ENCODE peak calls at places on chromosomes 3 and 15, in ten cellular contexts. R is effector CD4-positive, alpha-beta T cell; S is tibial artery; N is HuH-7; M is cardiac muscle cell; T is A549; Q is M059J; K is cardiac fibroblast; F is activated T-helper 1 cell treated with anti-CD3 and anti-CD28 coated beads, Interleukin-2, amount 50 U/mL, for 16 hours; V is Caco-2. W is an unnamed sample.

GRCh38 chr15:78322724-78323395 is 17.3 kb upstream of the CRABP1 start:
- DNase-seq in V (no peak), M (no peak), F (no peak), R (no peak), N (no peak), S (no peak), T (no peak), Q (no peak), K (no peak), W (no peak)

GRCh38 chr3:30733229-30733628 is 126.8 kb downstream of the TGFBR2 start:
- DNase-seq in F (no peak), V (no peak), S (no peak), N (no peak), K (no peak), M (no peak), Q (no peak), T (no peak), R (no peak), W (no peak)

GRCh38 chr3:179428876-179429548 is 22.3 kb downstream of the GNB4 start:
- DNase-seq in K (no peak), M (no peak), R (no peak), N (no peak), F (no peak), V (no peak), T (no peak), S (no peak), Q (no peak), W (no peak)

GRCh38 chr3:122458992-122459391 is 43.1 kb upstream of the WDR5B start:
- DNase-seq in K (peak; percentile 77), T (no peak), N (no peak), F (no peak), R (no peak), V (no peak), Q (peak; percentile 64), S (no peak), M (peak; percentile 75), W (no peak)

GRCh38 chr3:191269289-191270085 is 59.7 kb upstream of the CCDC50 start:
- DNase-seq in N (no peak), F (no peak), K (no peak), M (no peak), Q (peak; percentile 89), V (no peak), S (no peak), R (no peak), T (no peak), W (no peak)

GRCh38 chr3:8996681-8997121 is 33.4 kb upstream of the RAD18 start:
- DNase-seq in F (no peak), R (no peak), M (peak; percentile 67), S (peak; percentile 71), Q (no peak), V (peak; percentile 64), N (no peak), K (peak; percentile 53), T (no peak), W (no peak)

GRCh38 chr15:63191895-63192603 is 2.6 kb downstream of the RAB8B start:
- DNase-seq in Q (no peak), F (peak; percentile 38), K (peak; percentile 38), S (no peak), V (no peak), T (no peak), M (peak; percentile 52), R (peak; percentile 60), N (no peak), W (peak; percentile 84)

GRCh38 chr3:94159062-94159726 is 96.3 kb downstream of the NSUN3 start:
- DNase-seq in T (peak; percentile 13), K (peak; percentile 66), R (no peak), Q (peak; percentile 76), M (peak; percentile 79), V (no peak), S (no peak), N (peak; percentile 22), F (no peak), W (no peak)

GRCh38 chr3:9087831-9088413 is 124.7 kb upstream of the RAD18 start:
- DNase-seq in K (no peak), V (no peak), T (no peak), S (no peak), R (no peak), N (peak; percentile 55), M (peak; percentile 29), F (no peak), Q (no peak), W (no peak)

GRCh38 chr3:189629803-189630455 is 1.3 kb upstream of the TP63 start:
- DNase-seq in V (no peak), F (no peak), Q (no peak), K (peak; percentile 53), R (no peak), M (peak; percentile 64), S (peak; percentile 66), T (no peak), N (no peak), W (no peak)

GRCh38 chr3:195255571-195256501 is 15.1 kb downstream of the XXYLT1 start:
- DNase-seq in T (no peak), S (peak; percentile 64), V (no peak), N (no peak), M (no peak), Q (no peak), R (no peak), F (no peak), K (no peak), W (no peak)

GRCh38 chr3:17740703-17741102 is 1.7 kb downstream of the TBC1D5 start:
- DNase-seq in F (no peak), N (peak; percentile 71), R (no peak), V (peak; percentile 38), Q (peak; percentile 39), S (no peak), K (peak; percentile 49), M (peak; percentile 49), T (peak; percentile 66), W (no peak)